ENCODE peak calls at places on chromosomes 6 and 20, in five cellular contexts. S is H1, O is transverse colon, P is fibroblast of lung, R is brain microvascular endothelial cell. I is an unnamed sample. For H3K27me3, the result is how much of the 10 kb centered on the place peaks cover.

GRCh38 chr20:45998337-45998736 is 10.4 kb upstream of the MMP9 start:
- DNase-seq in P (no peak), R (no peak), S (no peak), O (no peak), I (no peak)

GRCh38 chr6:169962604-169963469 is 211.4 kb downstream of the ERMARD start:
- DNase-seq in O (no peak), R (no peak), S (peak), P (no peak), I (no peak)

GRCh38 chr20:4352348-4352747 is 337.0 kb upstream of the RNF24 start:
- DNase-seq in O (no peak), R (no peak), S (no peak), P (no peak), I (no peak)

GRCh38 chr6:164345340-164345739 is 930.8 kb downstream of the QKI start:
- DNase-seq in O (no peak), S (no peak), P (no peak), R (no peak), I (no peak)

GRCh38 chr6:113433506-113433991 is 423.6 kb upstream of the MARCKS start:
- DNase-seq in S (no peak), R (no peak), P (peak), O (peak), I (peak)

GRCh38 chr6:105452924-105453756 is 50.3 kb upstream of the PREP start:
- DNase-seq in O (peak), R (no peak), S (no peak), P (no peak), I (no peak)

GRCh38 chr6:56668158-56668557 is 25.5 kb upstream of the DST start:
- DNase-seq in O (no peak), R (no peak), S (no peak), P (no peak), I (no peak)

GRCh38 chr6:170028629-170029345 is 262.1 kb downstream of the DLL1 start:
- DNase-seq in O (no peak), R (no peak), P (no peak), S (no peak), I (no peak)

GRCh38 chr6:56370591-56371198 is 123.3 kb upstream of the COL21A1 start:
- DNase-seq in R (peak), O (peak), P (peak), S (no peak), I (peak)

GRCh38 chr6:150865043-150865405 is 478 bp upstream of the MTHFD1L start:
- DNase-seq in S (no peak), P (peak), R (no peak), O (no peak), I (no peak)

GRCh38 chr6:33419580-33420492 is at the start of gene SYNGAP1:
- DNase-seq in P (peak), S (peak), O (peak), R (peak), I (no peak)

GRCh38 chr6:132251711-132252110 is 149.6 kb downstream of the MOXD1 start:
- DNase-seq in S (no peak), R (no peak), O (no peak), P (no peak), I (no peak)

GRCh38 chr20:34516874-34517542 is 786 bp downstream of the DYNLRB1 start:
- DNase-seq in S (no peak), P (peak), R (no peak), O (peak), I (peak)

GRCh38 chr6:42901538-42901957 is 14.3 kb upstream of the PTCRA start:
- DNase-seq in O (peak), R (peak), S (peak), P (peak), I (peak)

GRCh38 chr20:18007534-18008292 is 38.9 kb downstream of the MGME1 start:
- DNase-seq in R (no peak), S (no peak), O (peak), P (peak), I (no peak)

GRCh38 chr6:7445076-7445475 is 55.5 kb downstream of the RIOK1 start:
- DNase-seq in P (no peak), R (no peak), O (no peak), S (no peak), I (no peak)

GRCh38 chr6:14095444-14095843 is 22.1 kb upstream of the CD83 start:
- DNase-seq in R (no peak), S (no peak), O (no peak), P (no peak), I (no peak)

GRCh38 chr6:143006787-143007186 is 53.9 kb upstream of the AIG1 start:
- DNase-seq in P (no peak), S (no peak), R (no peak), O (no peak), I (no peak)

GRCh38 chr6:2858678-2859324 is 17.1 kb upstream of the SERPINB1 start:
- DNase-seq in O (no peak), P (no peak), R (no peak), S (no peak), I (no peak)

GRCh38 chr20:34941224-34941623 is 14.4 kb downstream of the GSS start:
- DNase-seq in S (no peak), R (peak), O (no peak), P (no peak), I (no peak)

GRCh38 chr20:42063176-42063575 is 445.0 kb upstream of the CHD6 start:
- DNase-seq in R (no peak), O (no peak), S (no peak), P (no peak), I (no peak)

GRCh38 chr6:46734867-46735719 is at the start of gene PLA2G7:
- DNase-seq in S (peak), R (no peak), O (peak), P (peak), I (peak)

GRCh38 chr6:67792996-67793395 is 842.1 kb upstream of the ADGRB3 start:
- DNase-seq in O (no peak), R (no peak), S (no peak), P (no peak), I (no peak)

GRCh38 chr6:71347119-71347518 is 58.5 kb downstream of the OGFRL1 start:
- DNase-seq in S (no peak), O (no peak), P (no peak), R (no peak), I (no peak)

GRCh38 chr6:3414704-3415453 is 42.0 kb downstream of the SLC22A23 start:
- DNase-seq in S (no peak), O (no peak), R (peak), P (no peak), I (peak)

GRCh38 chr20:20466341-20466879 is 98.5 kb downstream of the INSM1 start:
- DNase-seq in O (no peak), P (peak), S (no peak), R (peak), I (no peak)

GRCh38 chr6:168145747-168146596 is 67.0 kb upstream of the FRMD1 start:
- DNase-seq in O (no peak), S (peak), P (no peak), R (no peak), I (no peak)

GRCh38 chr6:163715846-163716245 is 301.3 kb downstream of the QKI start:
- DNase-seq in S (no peak), R (no peak), P (no peak), O (no peak), I (no peak)

GRCh38 chr20:49247169-49247734 is 28.0 kb downstream of the DDX27 start:
- DNase-seq in P (no peak), O (no peak), S (no peak), R (no peak), I (no peak)

GRCh38 chr20:49247792-49248191 is 28.6 kb downstream of the DDX27 start:
- DNase-seq in O (no peak), P (no peak), S (no peak), R (no peak), I (no peak)

GRCh38 chr20:49248879-49249665 is 28.8 kb downstream of the ZNFX1 start:
- DNase-seq in P (no peak), R (no peak), O (no peak), S (no peak), I (no peak)

GRCh38 chr20:49248301-49248700 is 29.1 kb downstream of the DDX27 start:
- DNase-seq in P (no peak), R (no peak), O (no peak), S (no peak), I (no peak)

GRCh38 chr20:49245921-49246740 is 26.9 kb downstream of the DDX27 start:
- DNase-seq in P (peak), O (no peak), R (peak), S (no peak), I (peak)
- TF ChIP-seq CTCF in P (peak), O (peak), R (peak), S (peak), I (peak)

GRCh38 chr6:24391756-24392405 is 10.9 kb upstream of the MRS2 start:
- DNase-seq in S (no peak), P (no peak), O (no peak), R (no peak), I (no peak)

GRCh38 chr6:24385536-24386269 is 17.0 kb upstream of the MRS2 start:
- DNase-seq in O (no peak), R (no peak), P (no peak), S (no peak), I (no peak)

GRCh38 chr6:24382220-24382540 is 20.6 kb upstream of the MRS2 start:
- DNase-seq in O (no peak), R (no peak), S (no peak), P (no peak), I (peak)

GRCh38 chr6:24391208-24391607 is 11.5 kb upstream of the MRS2 start:
- DNase-seq in P (no peak), R (no peak), O (no peak), S (no peak), I (no peak)

DNA sequence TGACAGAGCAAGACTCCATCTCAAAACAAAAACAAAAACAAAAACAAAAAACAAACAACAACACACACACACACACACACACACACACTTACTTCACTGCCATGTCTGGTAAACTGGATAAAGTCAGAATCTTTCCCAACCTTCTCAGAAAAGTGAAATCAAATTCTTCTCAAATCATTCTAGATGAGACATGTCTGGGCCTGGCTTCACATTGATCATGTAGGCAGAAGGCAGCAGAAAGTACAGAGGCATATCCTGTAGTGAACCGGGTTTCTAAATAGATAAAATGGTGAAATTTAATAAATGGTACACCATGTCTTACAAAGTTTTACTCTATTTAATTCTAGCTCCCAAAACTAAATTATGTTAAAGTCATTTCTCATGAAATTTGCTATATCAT is 14.9 kb upstream of the MRS2 start:
- DNase-seq in P (no peak), R (no peak), S (no peak), O (no peak), I (no peak)
- H3K27me3 ChIP-seq in P (under half), R (under half), S (under half), O (under half), I (under half)

DNA sequence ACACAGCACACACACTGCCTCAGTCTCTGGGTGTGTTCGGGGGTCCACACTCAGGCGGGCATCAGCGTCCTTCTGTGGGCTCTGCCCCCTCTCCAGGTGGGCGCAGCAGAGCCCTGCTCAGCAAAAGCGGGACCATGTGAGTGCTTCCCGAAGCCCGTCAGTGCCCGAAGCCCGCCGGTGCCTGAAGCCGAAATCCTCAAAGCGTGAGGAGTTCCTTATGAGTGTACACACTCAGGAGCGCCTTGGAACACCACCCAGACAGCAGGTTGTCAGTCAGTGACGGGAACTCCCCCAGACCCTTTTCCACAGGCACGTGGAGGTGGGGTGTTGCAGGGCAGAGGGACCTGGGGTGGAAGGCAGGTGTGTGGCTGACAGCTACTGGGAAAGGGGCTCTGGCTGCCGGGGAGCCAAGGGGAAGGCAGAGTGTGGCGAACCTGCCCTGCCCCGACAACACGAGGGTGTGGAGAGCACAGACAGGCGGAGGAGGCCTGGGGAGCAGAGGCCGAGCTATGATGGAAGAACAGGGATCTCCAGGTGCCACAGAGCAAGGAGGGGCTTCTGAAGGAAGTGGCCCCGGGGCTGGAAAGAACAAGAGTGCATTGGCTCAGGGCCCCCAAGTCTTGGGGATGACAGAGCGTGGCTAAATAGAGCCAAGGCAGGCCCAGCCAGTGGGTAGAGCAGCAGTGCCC is 87.7 kb downstream of the RAMACL start:
- DNase-seq in S (no peak), O (no peak), P (no peak), R (no peak), I (no peak)
- H3K4me3 ChIP-seq in S (no peak), O (no peak), P (no peak), R (no peak), I (no peak)

GRCh38 chr20:37901667-37902503 is 1.0 kb upstream of the VSTM2L start:
- DNase-seq in S (peak), P (peak), R (peak), O (no peak), I (peak)
- TF ChIP-seq CTCF in S (peak), P (peak), R (peak), O (peak), I (peak)

GRCh38 chr20:62991863-62992262 is 14.9 kb downstream of the BHLHE23 start:
- DNase-seq in S (no peak), O (no peak), R (no peak), P (no peak), I (no peak)
- H3K27me3 ChIP-seq in S (under half), O (half or more), R (under half), P (under half), I (under half)

I was measured in PC-3.